ENCODE peak calls at places on chromosomes 5 and 9, in four cellular contexts. C is stimulated activated CD8-positive, alpha-beta memory T cell treated with anti-CD3 and anti-CD28 coated beads, Interleukin-4, amount 100 ng/mL, for 1 hour; R is mesendoderm; X is astrocyte. H is an unnamed sample.

GRCh38 chr5:135008556-135008955 is 25.5 kb downstream of the PITX1 start:
- DNase-seq in X (no peak), C (no peak), R (no peak), H (no peak)

GRCh38 chr5:151427258-151427657 is 20.1 kb upstream of the SLC36A1 start:
- DNase-seq in C (no peak), R (peak; percentile 31), X (no peak), H (no peak)

GRCh38 chr5:130759061-130759460 is 406.0 kb downstream of the HINT1 start:
- DNase-seq in C (no peak), X (no peak), R (peak; percentile 16), H (no peak)

GRCh38 chr5:91271999-91272398 is 111.1 kb downstream of the ARRDC3 start:
- DNase-seq in X (no peak), R (no peak), C (no peak), H (no peak)

GRCh38 chr5:112799661-112800060 is 61.4 kb upstream of the SRP19 start:
- DNase-seq in X (no peak), C (no peak), R (no peak), H (no peak)

GRCh38 chr9:37953775-37954437 is 50.0 kb upstream of the SLC25A51 start:
- DNase-seq in C (no peak), X (peak; percentile 99), R (peak; percentile 56), H (peak; percentile 100)

GRCh38 chr9:135184661-135185459 is 97.4 kb downstream of the OLFM1 start:
- DNase-seq in C (no peak), X (no peak), R (no peak), H (no peak)

GRCh38 chr5:39605966-39606591 is 181.3 kb upstream of the DAB2 start:
- DNase-seq in R (no peak), C (no peak), X (peak; percentile 24), H (peak; percentile 36)

GRCh38 chr5:95759634-95760033 is 28.5 kb downstream of the RHOBTB3 start:
- DNase-seq in C (no peak), R (no peak), X (peak; percentile 71), H (peak; percentile 64)

GRCh38 chr9:37262410-37262809 is 142.0 kb downstream of the ZCCHC7 start:
- DNase-seq in R (peak; percentile 48), C (no peak), X (no peak), H (peak; percentile 49)

GRCh38 chr5:64165500-64166200 is at the start of gene RNF180:
- DNase-seq in C (no peak), R (peak; percentile 72), X (peak; percentile 36), H (no peak)

GRCh38 chr5:133916914-133917313 is 51.5 kb downstream of the C5orf15 start:
- DNase-seq in X (no peak), C (no peak), R (no peak), H (no peak)

H was measured in IMR-90.